ENCODE peak calls at places on chromosomes 5 and 9, in six cellular contexts. X, W, F, D, P and B are unnamed samples.

GRCh38 chr9:16119861-16120641 is 567.2 kb downstream of the CCDC171 start:
- DNase-seq in X (no peak), F (no peak), D (no peak), P (no peak), W (no peak), B (no peak)

GRCh38 chr9:78573205-78573604 is 276.3 kb downstream of the PSAT1 start:
- DNase-seq in P (no peak), D (no peak), W (no peak), F (no peak), X (no peak), B (no peak)

GRCh38 chr5:65468633-65469032 is 13.1 kb downstream of the ADAMTS6 start:
- DNase-seq in D (no peak), F (no peak), W (no peak), X (no peak), P (no peak), B (no peak)

GRCh38 chr5:178182158-178182876 is 4.9 kb downstream of the GMCL2 start:
- DNase-seq in D (no peak), P (no peak), F (no peak), W (peak; percentile 79), X (no peak), B (no peak)

GRCh38 chr5:113354056-113354455 is 80.7 kb downstream of the TSSK1B start:
- DNase-seq in X (no peak), W (no peak), D (no peak), P (no peak), F (no peak), B (no peak)

GRCh38 chr9:83281306-83282255 is 218.6 kb upstream of the RASEF start:
- DNase-seq in W (no peak), D (no peak), F (no peak), P (no peak), X (no peak), B (no peak)

GRCh38 chr9:128805661-128806060 is 12.6 kb upstream of the ENDOG start:
- DNase-seq in W (no peak), P (no peak), X (no peak), F (no peak), D (no peak), B (no peak)

GRCh38 chr9:98998441-98999151 is 54.9 kb downstream of the COL15A1 start:
- DNase-seq in D (peak; percentile 20), F (no peak), P (no peak), W (peak; percentile 85), X (peak; percentile 58), B (peak; percentile 47)

GRCh38 chr5:7329712-7330111 is 66.2 kb upstream of the ADCY2 start:
- DNase-seq in D (no peak), F (no peak), X (no peak), W (no peak), P (no peak), B (no peak)

GRCh38 chr5:72637058-72637457 is 129.8 kb upstream of the ZNF366 start:
- DNase-seq in F (no peak), D (no peak), P (no peak), W (no peak), X (no peak), B (no peak)

GRCh38 chr5:176415240-176416122 is 858 bp downstream of the CLTB start:
- DNase-seq in X (no peak), W (peak; percentile 31), P (no peak), F (no peak), D (no peak), B (no peak)

GRCh38 chr5:176418251-176418650 is 1.9 kb upstream of the CLTB start:
- DNase-seq in X (no peak), F (no peak), W (no peak), D (peak; percentile 84), P (no peak), B (no peak)

GRCh38 chr5:176416965-176417364 is 626 bp upstream of the CLTB start:
- DNase-seq in F (no peak), W (no peak), X (no peak), D (no peak), P (no peak), B (no peak)

GRCh38 chr5:176414704-176415103 is 1.6 kb downstream of the CLTB start:
- DNase-seq in P (no peak), X (no peak), F (no peak), W (no peak), D (no peak), B (no peak)

GRCh38 chr5:176416123-176416924 is at the start of gene CLTB:
- DNase-seq in X (peak; percentile 70), F (peak; percentile 90), W (peak; percentile 92), P (peak; percentile 37), D (peak; percentile 74), B (peak; percentile 90)
- TF ChIP-seq POLR2A in X (no peak), F (no peak), W (no peak), P (peak; percentile 83), D (no peak), B (peak; percentile 64)

GRCh38 chr5:141809697-141810096 is 68.5 kb downstream of the PCDH1 start:
- DNase-seq in P (no peak), D (no peak), F (no peak), X (no peak), W (no peak), B (no peak)

GRCh38 chr5:141808857-141809256 is 69.4 kb downstream of the PCDH1 start:
- DNase-seq in W (no peak), P (no peak), D (no peak), F (no peak), X (no peak), B (no peak)

GRCh38 chr5:141810702-141811101 is 67.5 kb downstream of the PCDH1 start:
- DNase-seq in W (no peak), P (no peak), D (no peak), F (no peak), X (no peak), B (no peak)

GRCh38 chr5:141812512-141812911 is 65.7 kb downstream of the PCDH1 start:
- DNase-seq in F (no peak), P (no peak), W (no peak), X (no peak), D (no peak), B (no peak)

DNA sequence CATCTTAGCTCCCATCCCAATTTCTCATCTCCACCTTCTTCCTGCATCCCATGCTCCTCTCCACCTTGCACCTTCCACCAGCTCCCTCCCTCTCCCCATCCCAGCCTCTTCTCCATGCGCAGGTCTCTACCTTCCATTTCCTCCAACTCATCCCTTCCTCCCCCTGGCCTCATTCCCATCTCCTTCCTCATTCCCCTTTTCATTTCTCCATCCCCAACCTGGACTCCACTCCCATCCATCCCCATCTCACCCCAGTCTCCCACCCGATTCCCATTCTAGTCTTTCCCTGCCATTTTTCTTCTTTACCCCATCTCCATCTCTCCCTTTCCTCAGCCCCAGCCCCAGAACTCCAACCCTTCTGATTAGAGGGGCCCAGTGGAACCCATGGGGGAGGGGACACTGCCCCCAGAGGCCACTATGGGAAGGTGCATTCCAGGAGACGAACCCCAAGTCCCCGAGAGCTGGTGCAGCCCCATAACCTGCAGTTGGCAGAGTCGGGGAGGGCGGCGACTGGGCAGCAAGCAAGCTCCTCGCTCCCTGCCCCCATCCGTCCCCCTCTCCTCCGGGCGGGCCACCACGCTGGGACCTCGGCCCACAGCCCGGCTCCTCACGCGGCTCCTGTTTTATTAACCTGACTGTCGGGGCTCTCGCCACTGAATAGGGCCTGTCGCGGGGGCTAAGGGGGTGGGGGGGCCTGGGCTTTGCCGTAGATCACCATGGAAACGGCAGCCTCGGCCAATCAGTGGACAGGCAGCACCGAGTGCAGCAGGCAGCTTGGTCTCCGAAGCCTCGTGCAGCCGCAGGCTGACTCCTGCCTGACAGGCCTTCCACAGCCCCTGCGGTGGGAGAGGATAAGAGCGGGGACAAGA is 66.7 kb downstream of the PCDH1 start:
- DNase-seq in W (peak; percentile 51), F (peak; percentile 69), D (peak; percentile 9), P (no peak), X (no peak), B (peak; percentile 72)
- TF ChIP-seq POLR2AphosphoS5 in W (no peak), F (no peak), D (no peak), P (no peak), X (no peak), B (no peak)

GRCh38 chr9:123756484-123757106 is 173.3 kb downstream of the DENND1A start:
- DNase-seq in D (no peak), P (peak; percentile 40), X (no peak), W (no peak), F (no peak), B (no peak)

GRCh38 chr9:123761905-123762605 is 167.9 kb downstream of the DENND1A start:
- DNase-seq in F (no peak), X (no peak), W (no peak), P (no peak), D (peak; percentile 66), B (no peak)

GRCh38 chr9:123757960-123758359 is 172.0 kb downstream of the DENND1A start:
- DNase-seq in F (no peak), X (no peak), W (no peak), P (no peak), D (no peak), B (no peak)

GRCh38 chr9:123753669-123754307 is 176.1 kb downstream of the DENND1A start:
- DNase-seq in W (no peak), D (no peak), X (no peak), P (no peak), F (no peak), B (no peak)

GRCh38 chr9:123757547-123757946 is 172.4 kb downstream of the DENND1A start:
- DNase-seq in X (no peak), D (no peak), F (no peak), P (no peak), W (no peak), B (no peak)
- TF ChIP-seq TAF1 in X (no peak), D (no peak), F (no peak), P (no peak), W (no peak), B (no peak)

GRCh38 chr5:91381774-91382492 is 1.2 kb downstream of the ARRDC3 start:
- DNase-seq in D (peak; percentile 71), W (peak; percentile 87), X (no peak), P (peak; percentile 41), F (no peak), B (peak; percentile 22)

GRCh38 chr5:91383956-91384300 is 811 bp upstream of the ARRDC3 start:
- DNase-seq in W (peak; percentile 55), D (peak; percentile 1), P (peak; percentile 25), F (no peak), X (no peak), B (no peak)

GRCh38 chr5:91382530-91383026 is 539 bp downstream of the ARRDC3 start:
- DNase-seq in F (no peak), W (peak; percentile 61), D (peak; percentile 22), P (peak; percentile 31), X (no peak), B (no peak)

GRCh38 chr5:91384671-91385430 is 1.7 kb upstream of the ARRDC3 start:
- DNase-seq in F (peak; percentile 23), P (peak; percentile 71), D (peak; percentile 90), X (no peak), W (peak; percentile 92), B (peak; percentile 23)

DNA sequence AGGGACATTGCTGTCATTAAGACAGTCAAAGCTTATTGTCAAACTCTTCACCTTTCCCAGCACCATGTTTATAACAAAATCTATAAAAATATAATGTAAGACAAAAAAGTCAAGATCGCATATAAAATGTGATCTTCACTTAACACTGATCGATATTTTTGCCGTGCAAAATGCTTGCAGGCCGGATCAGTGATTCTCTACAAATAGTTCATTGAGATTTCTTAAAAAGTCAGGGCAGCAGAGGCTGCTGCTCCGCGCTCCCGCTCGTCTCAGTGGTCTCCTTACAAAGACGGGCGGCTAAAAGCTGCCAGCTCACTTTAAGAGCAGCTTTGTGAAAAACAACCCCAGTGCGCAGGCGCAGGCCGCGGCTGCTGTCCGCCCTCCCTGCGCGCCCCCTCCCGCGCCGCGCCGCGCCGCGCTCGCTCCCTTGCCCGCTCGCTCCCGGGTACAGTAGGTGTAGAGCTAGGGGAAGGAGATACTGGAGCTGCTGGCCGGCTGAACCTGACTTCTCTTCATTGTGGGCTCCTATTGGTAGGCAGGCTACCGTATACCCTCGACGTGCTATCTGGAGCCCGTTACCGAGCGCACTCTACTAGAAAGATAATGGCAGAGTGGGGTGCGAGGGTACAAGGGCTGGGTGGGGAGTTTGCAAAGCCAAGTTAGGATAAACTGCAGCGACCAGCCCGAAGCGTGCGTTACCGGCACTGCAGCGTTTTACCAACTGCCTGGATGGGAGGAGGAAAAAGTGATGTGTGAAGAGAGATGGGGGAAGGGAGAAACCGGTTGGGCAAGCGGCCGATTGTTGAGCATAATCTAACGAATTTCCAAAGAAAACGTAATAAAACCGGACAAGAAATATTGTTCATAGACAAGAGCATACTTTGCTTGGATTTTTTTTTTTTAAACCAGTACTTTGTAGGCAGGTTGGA is at the start of gene ARRDC3:
- DNase-seq in P (peak; percentile 82), F (peak; percentile 39), D (peak; percentile 94), X (peak; percentile 90), W (peak; percentile 98), B (peak; percentile 45)
- TF ChIP-seq POLR2A in P (peak; percentile 98), F (peak; percentile 99), D (peak; percentile 100), X (peak; percentile 98), W (peak; percentile 99), B (peak; percentile 100)